ENCODE peak calls at places on chromosome 21, in eight cellular contexts. V, N, H, T, D, C, S and Y are unnamed samples.

GRCh38 chr21:36852293-36852692 is 114.2 kb downstream of the HLCS start:
- DNase-seq in V (no peak), N (no peak), H (no peak), T (no peak), D (peak), C (no peak), S (no peak), Y (no peak)

GRCh38 chr21:22120616-22121266 is 1122.5 kb downstream of the NCAM2 start:
- DNase-seq in V (no peak), N (no peak), H (no peak), T (no peak), D (peak), C (no peak), S (no peak), Y (no peak)

GRCh38 chr21:38806942-38807284 is 1.2 kb downstream of the ETS2 start:
- DNase-seq in V (no peak), N (no peak), H (peak), T (no peak), D (no peak), C (no peak), S (no peak), Y (no peak)

GRCh38 chr21:37845535-37845934 is 70.7 kb downstream of the KCNJ6 start:
- DNase-seq in V (no peak), N (no peak), H (no peak), T (no peak), D (no peak), C (no peak), S (no peak), Y (no peak)

GRCh38 chr21:10418649-10419048 is 102.7 kb upstream of the TPTE start:
- DNase-seq in V (no peak), N (no peak), H (no peak), T (no peak), D (no peak), C (no peak), S (no peak), Y (no peak)

GRCh38 chr21:19648376-19648775 is 1244.8 kb upstream of the TMPRSS15 start:
- DNase-seq in V (no peak), N (no peak), H (no peak), T (no peak), D (no peak), C (no peak), S (no peak), Y (no peak)

GRCh38 chr21:37220433-37220980 is 46.6 kb downstream of the VPS26C start:
- DNase-seq in V (no peak), N (no peak), H (peak), T (peak), D (peak), C (no peak), S (peak), Y (peak)

GRCh38 chr21:39661121-39661520 is 48.4 kb downstream of the B3GALT5 start:
- DNase-seq in V (no peak), N (no peak), H (no peak), T (no peak), D (no peak), C (no peak), S (no peak), Y (no peak)

GRCh38 chr21:37106998-37107397 is 33.9 kb downstream of the TTC3 start:
- DNase-seq in V (no peak), N (no peak), H (no peak), T (no peak), D (no peak), C (no peak), S (no peak), Y (no peak)

GRCh38 chr21:38771536-38771935 is 34.2 kb upstream of the ETS2 start:
- DNase-seq in V (no peak), N (no peak), H (no peak), T (no peak), D (no peak), C (no peak), S (no peak), Y (no peak)

GRCh38 chr21:43585924-43586411 is 73.3 kb downstream of the HSF2BP start:
- DNase-seq in V (no peak), N (peak), H (no peak), T (no peak), D (peak), C (no peak), S (peak), Y (peak)
- TF ChIP-seq POLR2AphosphoS5 in V (no peak), N (no peak), H (peak), T (no peak), D (no peak), C (no peak), S (no peak), Y (peak)

DNA sequence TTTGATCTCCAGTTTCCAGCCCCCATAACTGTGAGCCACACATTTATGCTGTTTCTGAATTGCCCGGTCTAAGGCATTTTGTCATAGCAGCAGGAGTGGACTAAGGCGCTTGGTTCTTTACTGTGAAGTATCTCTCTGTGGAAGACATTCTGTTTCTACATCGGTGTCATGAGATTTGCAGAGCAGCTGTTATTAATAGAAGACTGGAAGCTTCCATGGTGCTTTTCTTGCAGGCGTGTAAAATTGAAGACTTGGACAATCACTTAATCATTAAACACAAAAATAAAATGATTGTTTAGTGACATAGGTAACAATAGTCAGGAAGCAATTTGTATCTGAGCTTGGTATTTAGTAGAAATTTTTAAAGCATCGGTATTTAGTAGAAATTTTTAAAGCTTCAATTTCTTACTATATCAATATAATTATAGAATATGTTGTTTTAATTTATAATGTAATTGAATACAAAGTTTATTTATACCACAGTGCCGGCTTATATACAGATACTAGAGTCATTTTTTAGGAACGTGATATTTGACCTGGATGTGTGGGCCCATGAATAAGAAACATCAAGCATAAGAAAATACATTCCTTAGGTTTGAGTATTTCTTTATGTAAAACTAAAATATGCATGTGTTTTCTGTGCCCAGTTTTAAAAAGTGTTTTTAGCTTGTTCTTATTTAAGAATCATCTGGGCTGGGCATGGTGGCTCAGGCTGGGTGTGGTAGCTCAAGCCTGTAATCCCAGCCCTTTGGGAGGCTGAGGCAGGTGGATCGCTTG is 60.6 kb upstream of the COL6A1 start:
- DNase-seq in V (no peak), N (no peak), H (no peak), T (no peak), D (no peak), C (no peak), S (no peak), Y (no peak)
- H3K27ac ChIP-seq in V (no peak), N (no peak), H (no peak), T (no peak), D (no peak), C (no peak), S (no peak), Y (no peak)

GRCh38 chr21:41725421-41726021 is 41.3 kb downstream of the RIPK4 start:
- DNase-seq in V (no peak), N (no peak), H (no peak), T (no peak), D (peak), C (no peak), S (no peak), Y (no peak)

GRCh38 chr21:41727784-41728763 is 38.8 kb downstream of the RIPK4 start:
- DNase-seq in V (no peak), N (no peak), H (no peak), T (no peak), D (no peak), C (no peak), S (no peak), Y (no peak)

GRCh38 chr21:41726058-41726558 is 40.7 kb downstream of the RIPK4 start:
- DNase-seq in V (no peak), N (no peak), H (no peak), T (no peak), D (peak), C (no peak), S (no peak), Y (no peak)

GRCh38 chr21:41726630-41726969 is 40.3 kb downstream of the RIPK4 start:
- DNase-seq in V (no peak), N (no peak), H (no peak), T (no peak), D (no peak), C (no peak), S (no peak), Y (no peak)

DNA sequence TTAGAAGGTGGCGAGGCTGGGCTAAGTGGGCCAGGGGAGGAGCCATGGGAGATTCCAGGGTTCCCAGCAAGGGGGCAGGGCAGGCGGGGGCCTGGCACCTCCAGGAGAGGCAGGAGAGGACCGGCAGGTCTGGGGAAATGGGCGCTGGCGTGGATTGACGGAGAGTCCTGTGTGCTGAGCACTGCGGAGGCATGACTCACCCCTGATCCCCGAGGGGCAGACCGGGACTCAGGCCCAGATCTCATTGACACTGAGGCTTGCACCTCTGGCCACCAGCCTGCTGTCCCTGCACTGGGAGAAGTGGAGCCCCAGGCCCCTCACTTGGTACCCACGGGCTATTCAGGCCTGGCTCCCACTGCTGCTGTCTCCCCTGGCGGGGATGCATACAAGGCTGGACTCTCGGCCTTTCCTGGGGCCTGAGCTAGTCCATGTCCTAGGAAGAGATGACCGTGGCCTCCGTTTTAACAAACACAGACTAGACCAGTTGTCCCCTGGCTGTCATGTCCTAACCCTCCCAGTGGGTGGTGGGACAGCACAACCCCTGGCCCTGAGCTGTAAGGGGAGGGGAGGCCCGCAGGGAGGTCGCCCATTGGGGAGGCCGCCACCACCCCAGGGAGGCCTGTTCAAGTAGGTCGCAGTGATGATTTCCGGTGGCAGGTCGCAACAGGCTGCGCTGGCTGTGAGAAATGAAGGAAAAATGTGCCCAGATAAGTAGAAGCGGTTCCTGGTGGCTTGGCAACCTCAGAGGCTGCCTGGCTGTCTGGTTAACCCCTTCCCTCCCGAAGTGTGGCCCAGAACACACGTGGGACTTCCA is 39.7 kb downstream of the RIPK4 start:
- DNase-seq in V (no peak), N (peak), H (no peak), T (no peak), D (no peak), C (no peak), S (peak), Y (no peak)
- TF ChIP-seq REST in V (no peak), N (no peak), H (no peak), T (no peak), D (no peak), C (no peak), S (no peak), Y (no peak)

DNA sequence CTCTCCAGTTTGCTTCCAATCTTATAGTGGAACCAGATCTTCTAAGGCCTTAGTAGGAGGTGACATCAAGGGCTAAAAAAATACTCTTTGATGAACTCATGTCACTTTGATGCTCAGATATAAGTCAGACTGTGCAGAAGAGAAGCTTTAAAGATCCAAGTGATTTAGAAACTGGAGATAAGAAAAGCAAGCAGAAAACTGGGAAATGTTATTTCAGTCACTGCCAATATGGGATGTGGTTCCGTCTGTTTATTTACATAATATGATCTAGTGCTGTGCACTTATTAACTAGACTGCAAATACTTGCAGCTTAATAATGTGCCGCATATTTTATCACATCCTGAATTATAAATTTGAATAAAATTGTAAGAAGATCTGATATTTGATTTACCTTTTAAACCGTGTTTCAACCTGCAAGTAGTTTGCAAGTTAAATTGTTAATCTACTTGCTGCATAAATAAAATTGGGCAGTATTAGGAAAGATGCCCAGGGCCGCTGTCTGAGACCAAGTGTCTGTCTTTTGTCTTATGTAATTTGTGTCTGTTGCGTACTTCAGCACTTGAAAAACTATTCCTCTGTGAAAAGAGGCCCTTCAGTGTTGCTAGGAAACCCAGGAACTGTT is 29.6 kb downstream of the CXADR start:
- DNase-seq in V (no peak), N (no peak), H (peak), T (no peak), D (no peak), C (no peak), S (peak), Y (no peak)
- TF ChIP-seq POLR2AphosphoS5 in V (no peak), N (no peak), H (no peak), T (no peak), D (no peak), C (no peak), S (no peak), Y (no peak)

GRCh38 chr21:33707846-33708245 is 65.5 kb downstream of the ITSN1 start:
- DNase-seq in V (no peak), N (no peak), H (no peak), T (no peak), D (no peak), C (no peak), S (no peak), Y (no peak)
- H3K27ac ChIP-seq in V (no peak), N (no peak), H (no peak), T (no peak), D (no peak), C (no peak), S (no peak), Y (no peak)

GRCh38 chr21:43912910-43913309 is 47.9 kb downstream of the AGPAT3 start:
- DNase-seq in V (no peak), N (no peak), H (no peak), T (no peak), D (no peak), C (no peak), S (no peak), Y (no peak)

GRCh38 chr21:43916076-43916475 is 51.1 kb downstream of the AGPAT3 start:
- DNase-seq in V (no peak), N (no peak), H (no peak), T (no peak), D (no peak), C (no peak), S (no peak), Y (no peak)

GRCh38 chr21:43911935-43912487 is 47.0 kb downstream of the AGPAT3 start:
- DNase-seq in V (no peak), N (no peak), H (no peak), T (no peak), D (no peak), C (no peak), S (no peak), Y (no peak)

GRCh38 chr21:43911015-43911934 is 46.3 kb downstream of the AGPAT3 start:
- DNase-seq in V (no peak), N (no peak), H (no peak), T (no peak), D (no peak), C (no peak), S (peak), Y (no peak)

DNA sequence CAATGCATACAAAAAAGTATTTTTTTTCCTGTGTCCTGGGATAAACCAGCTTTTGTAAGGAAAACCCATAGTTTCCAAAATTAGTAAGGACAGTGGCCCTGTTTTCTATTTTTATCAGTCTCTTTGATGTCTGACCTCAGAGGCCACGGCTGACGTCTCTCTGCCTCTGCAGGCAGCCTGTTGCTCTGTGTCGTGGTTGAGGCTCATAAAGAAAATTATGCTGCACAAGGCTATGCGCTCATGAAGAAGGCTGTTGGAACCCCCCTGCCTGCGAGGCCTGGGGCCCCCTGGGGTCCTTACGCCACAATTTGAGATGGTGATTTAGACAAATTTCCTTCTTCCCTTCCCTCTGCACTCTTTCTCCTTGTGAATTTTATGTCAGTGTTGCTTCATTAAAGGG is 48.9 kb downstream of the AGPAT3 start:
- DNase-seq in V (peak), N (no peak), H (no peak), T (no peak), D (no peak), C (no peak), S (no peak), Y (no peak)
- TF ChIP-seq REST in V (no peak), N (no peak), H (no peak), T (no peak), D (no peak), C (no peak), S (no peak), Y (no peak)